ENCODE peak calls at places on chromosomes 3 and 15, in ten cellular contexts. I is GM12878, G is WTC11, M is body of pancreas, N is astrocyte of the spinal cord, S is HFFc6, D is foreskin fibroblast, Q is upper lobe of right lung, B is spleen, T is AG09309. L is an unnamed sample.
A peak's percentile ranks its signal among the peaks of the same experiment; 100 is the strongest.

GRCh38 chr3:17342126-17342525 is 400.3 kb downstream of the TBC1D5 start:
- DNase-seq in I (no peak), G (no peak), M (no peak), N (no peak), S (no peak), D (no peak), Q (no peak), B (no peak), T (no peak), L (no peak)

GRCh38 chr3:57555316-57555715 is 758 bp upstream of the PDE12 start:
- DNase-seq in I (no peak), G (no peak), M (no peak), N (no peak), S (no peak), D (no peak), Q (no peak), B (no peak), T (no peak), L (no peak)

GRCh38 chr3:6600237-6600636 is 260.7 kb upstream of the GRM7 start:
- DNase-seq in I (no peak), G (no peak), M (no peak), N (no peak), S (no peak), D (no peak), Q (no peak), B (no peak), T (no peak), L (no peak)

GRCh38 chr15:72998681-72999466 is 53.4 kb upstream of the NEO1 start:
- DNase-seq in I (no peak), G (no peak), M (no peak), N (no peak), S (no peak), D (no peak), Q (no peak), B (no peak), T (no peak), L (no peak)

GRCh38 chr3:29503969-29504368 is 223.1 kb downstream of the RBMS3 start:
- DNase-seq in I (no peak), G (no peak), M (no peak), N (no peak), S (no peak), D (no peak), Q (no peak), B (no peak), T (no peak), L (no peak)

GRCh38 chr3:118075873-118076272 is 958.8 kb downstream of the IGSF11 start:
- DNase-seq in I (no peak), G (no peak), M (no peak), N (no peak), S (no peak), D (no peak), Q (no peak), B (no peak), T (no peak), L (no peak)

GRCh38 chr3:30124435-30125390 is 481.7 kb upstream of the TGFBR2 start:
- DNase-seq in I (no peak), G (no peak), M (no peak), N (peak; percentile 75), S (peak; percentile 23), D (peak; percentile 51), Q (no peak), B (no peak), T (no peak), L (peak; percentile 18)

GRCh38 chr3:146313411-146314111 is 62.7 kb upstream of the PLSCR4 start:
- DNase-seq in I (no peak), G (no peak), M (no peak), N (peak; percentile 81), S (peak; percentile 83), D (peak; percentile 85), Q (no peak), B (no peak), T (peak; percentile 67), L (peak; percentile 87)

GRCh38 chr3:79067734-79068133 is 700.1 kb downstream of the ROBO1 start:
- DNase-seq in I (no peak), G (no peak), M (no peak), N (no peak), S (no peak), D (no peak), Q (no peak), B (no peak), T (no peak), L (no peak)

GRCh38 chr3:5058463-5058862 is 63.6 kb upstream of the ARL8B start:
- DNase-seq in I (no peak), G (no peak), M (no peak), N (peak; percentile 72), S (peak; percentile 75), D (peak; percentile 54), Q (no peak), B (no peak), T (peak; percentile 94), L (peak; percentile 33)

GRCh38 chr3:100107227-100107626 is 7.1 kb downstream of the FILIP1L start:
- DNase-seq in I (no peak), G (no peak), M (no peak), N (peak; percentile 35), S (peak; percentile 34), D (no peak), Q (no peak), B (no peak), T (no peak), L (no peak)

GRCh38 chr15:70002897-70003296 is 94.8 kb downstream of the TLE3 start:
- DNase-seq in I (no peak), G (no peak), M (no peak), N (no peak), S (no peak), D (no peak), Q (no peak), B (no peak), T (no peak), L (no peak)

GRCh38 chr3:57927916-57928315 is 80.3 kb upstream of the FLNB start:
- DNase-seq in I (no peak), G (no peak), M (no peak), N (no peak), S (no peak), D (no peak), Q (no peak), B (no peak), T (no peak), L (no peak)

GRCh38 chr3:195883160-195883559 is 25.2 kb downstream of the TNK2 start:
- DNase-seq in I (no peak), G (no peak), M (no peak), N (no peak), S (no peak), D (no peak), Q (no peak), B (peak; percentile 59), T (no peak), L (no peak)

GRCh38 chr3:14289590-14290453 is 111.2 kb downstream of the LSM3 start:
- DNase-seq in I (no peak), G (no peak), M (no peak), N (peak; percentile 81), S (peak; percentile 86), D (peak; percentile 93), Q (no peak), B (no peak), T (peak; percentile 81), L (peak; percentile 84)

GRCh38 chr3:14288168-14288788 is 109.7 kb downstream of the LSM3 start:
- DNase-seq in I (no peak), G (no peak), M (no peak), N (no peak), S (no peak), D (no peak), Q (no peak), B (no peak), T (no peak), L (no peak)

GRCh38 chr3:14290631-14291385 is 111.6 kb upstream of the SLC6A6 start:
- DNase-seq in I (no peak), G (no peak), M (no peak), N (no peak), S (peak; percentile 8), D (peak; percentile 23), Q (no peak), B (no peak), T (peak; percentile 31), L (no peak)

GRCh38 chr3:14286887-14287496 is 108.4 kb downstream of the LSM3 start:
- DNase-seq in I (no peak), G (no peak), M (no peak), N (no peak), S (no peak), D (no peak), Q (no peak), B (peak; percentile 34), T (no peak), L (no peak)

DNA sequence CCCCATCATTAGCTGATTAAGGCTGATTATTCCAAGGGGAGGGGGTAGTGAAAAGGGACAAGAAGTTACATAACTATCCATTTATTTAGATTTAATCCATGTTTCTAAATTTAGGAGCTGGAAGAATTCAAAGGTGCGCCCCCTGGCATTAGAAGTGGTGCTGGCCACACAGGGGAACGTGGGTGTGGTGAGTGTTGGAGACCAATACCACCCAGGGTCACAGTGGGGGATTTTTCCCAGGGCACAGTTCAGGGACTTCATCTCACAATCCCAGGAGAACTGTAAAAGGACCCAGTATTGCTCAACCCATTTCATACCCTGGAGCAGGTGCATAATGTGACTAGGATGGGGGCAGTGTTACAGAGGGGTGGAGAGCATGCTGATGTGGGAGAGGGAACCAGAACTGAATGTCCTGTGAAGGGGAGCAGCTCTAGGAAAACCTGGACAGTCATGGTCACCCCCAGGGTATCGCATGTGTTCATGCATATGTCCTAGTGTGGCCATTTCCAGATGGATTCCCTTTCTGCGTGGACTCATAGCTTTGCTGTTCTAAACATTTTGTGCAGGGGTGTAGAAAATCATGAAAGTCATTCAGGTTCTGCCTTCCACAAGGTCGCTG is 110.3 kb downstream of the LSM3 start:
- DNase-seq in I (no peak), G (no peak), M (no peak), N (no peak), S (no peak), D (no peak), Q (no peak), B (no peak), T (no peak), L (no peak)
- TF ChIP-seq CTCF in I (no peak), G (no peak), M (no peak), N (no peak), S (no peak), D (no peak), Q (no peak), B (no peak), T (no peak), L (no peak)

GRCh38 chr3:139319428-139320402 is 24.1 kb upstream of the MRPS22 start:
- DNase-seq in I (no peak), G (peak; percentile 83), M (no peak), N (no peak), S (no peak), D (no peak), Q (no peak), B (no peak), T (no peak), L (no peak)
- TF ChIP-seq CTCF in I (peak; percentile 7), G (no peak), M (peak; percentile 18), N (peak; percentile 59), S (peak; percentile 58), D (peak; percentile 22), Q (no peak), B (no peak), T (peak; percentile 26), L (peak; percentile 74)

GRCh38 chr15:50252556-50252955 is 13.0 kb downstream of the HDC start:
- DNase-seq in I (no peak), G (no peak), M (no peak), N (no peak), S (no peak), D (no peak), Q (no peak), B (no peak), T (no peak), L (no peak)
- TF ChIP-seq CTCF in I (no peak), G (no peak), M (no peak), N (no peak), S (no peak), D (no peak), Q (no peak), B (no peak), T (no peak), L (no peak)

GRCh38 chr15:92205255-92205739 is 188.4 kb upstream of the ST8SIA2 start:
- DNase-seq in I (no peak), G (peak; percentile 41), M (no peak), N (no peak), S (no peak), D (no peak), Q (no peak), B (no peak), T (no peak), L (no peak)
- TF ChIP-seq CTCF in I (peak; percentile 16), G (no peak), M (no peak), N (no peak), S (no peak), D (peak; percentile 12), Q (no peak), B (no peak), T (peak; percentile 39), L (no peak)

L was measured in brain microvascular endothelial cell.